ENCODE peak calls at places on chromosomes 12 and 14, in seven cellular contexts. C is K562, G is HL-60, K is transverse colon, S is suprapubic skin, X is stomach, Y is Panc1. J is an unnamed sample.

GRCh38 chr12:108332791-108333382 is 6.2 kb downstream of the CMKLR1 start:
- DNase-seq in C (peak; percentile 31), G (peak; percentile 12), K (peak; percentile 42), S (peak; percentile 10), X (no peak), Y (no peak), J (peak; percentile 81)

GRCh38 chr12:78167510-78167909 is 336.8 kb downstream of the NAV3 start:
- DNase-seq in C (no peak), G (no peak), K (no peak), S (no peak), X (no peak), Y (no peak), J (no peak)

GRCh38 chr12:84497819-84498218 is 414.8 kb downstream of the SLC6A15 start:
- DNase-seq in C (no peak), G (no peak), K (no peak), S (no peak), X (no peak), Y (no peak), J (no peak)

GRCh38 chr14:64217747-64218146 is 76.4 kb downstream of the ESR2 start:
- DNase-seq in C (no peak), G (no peak), K (no peak), S (no peak), X (no peak), Y (no peak), J (no peak)

GRCh38 chr14:64693766-64694165 is 10.5 kb upstream of the PLEKHG3 start:
- DNase-seq in C (no peak), G (no peak), K (no peak), S (peak; percentile 40), X (no peak), Y (no peak), J (no peak)

GRCh38 chr12:130591736-130592135 is 124.4 kb downstream of the RIMBP2 start:
- DNase-seq in C (no peak), G (no peak), K (no peak), S (no peak), X (no peak), Y (no peak), J (no peak)

GRCh38 chr14:70789361-70789760 is 20.0 kb downstream of the MAP3K9 start:
- DNase-seq in C (no peak), G (no peak), K (no peak), S (no peak), X (no peak), Y (no peak), J (no peak)

GRCh38 chr14:50260511-50260910 is 29.1 kb upstream of the SOS2 start:
- DNase-seq in C (peak; percentile 29), G (peak; percentile 29), K (no peak), S (no peak), X (no peak), Y (no peak), J (no peak)

GRCh38 chr12:21413369-21414277 is 23.8 kb upstream of the PYROXD1 start:
- DNase-seq in C (peak; percentile 81), G (no peak), K (no peak), S (no peak), X (no peak), Y (no peak), J (no peak)

GRCh38 chr12:108327621-108328371 is 11.3 kb downstream of the CMKLR1 start:
- DNase-seq in C (no peak), G (no peak), K (no peak), S (no peak), X (no peak), Y (no peak), J (peak; percentile 45)

GRCh38 chr14:29804481-29804880 is 123.2 kb downstream of the PRKD1 start:
- DNase-seq in C (no peak), G (no peak), K (no peak), S (no peak), X (no peak), Y (no peak), J (no peak)

GRCh38 chr12:77686760-77687159 is 143.9 kb upstream of the NAV3 start:
- DNase-seq in C (no peak), G (no peak), K (no peak), S (no peak), X (no peak), Y (no peak), J (no peak)

DNA sequence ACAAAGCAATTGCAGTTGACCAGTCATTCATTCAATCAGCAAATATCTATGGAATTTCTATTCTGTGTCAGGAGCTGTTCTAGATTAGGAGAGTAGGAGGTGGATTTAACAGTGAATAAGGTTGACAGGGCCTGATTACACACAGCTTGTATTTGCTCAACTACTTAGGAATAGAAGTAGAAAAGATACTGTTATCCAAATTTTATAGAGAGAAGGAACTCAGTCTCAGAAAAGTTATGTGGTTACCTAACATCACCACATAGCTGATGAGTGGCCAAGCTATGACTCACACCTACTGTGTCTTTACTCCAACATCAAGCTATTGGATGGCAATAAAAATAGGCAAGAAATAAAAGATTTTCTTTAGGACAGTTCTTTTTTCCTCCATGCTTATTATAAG is 374.8 kb downstream of the RMST start:
- DNase-seq in C (no peak), G (no peak), K (no peak), S (no peak), X (no peak), Y (no peak), J (no peak)
- H3K27ac ChIP-seq in C (no peak overlapping the region), G (no peak overlapping the region), K (no peak overlapping the region), S (no peak overlapping the region), X (no peak overlapping the region), Y (no peak overlapping the region), J (no peak overlapping the region)

DNA sequence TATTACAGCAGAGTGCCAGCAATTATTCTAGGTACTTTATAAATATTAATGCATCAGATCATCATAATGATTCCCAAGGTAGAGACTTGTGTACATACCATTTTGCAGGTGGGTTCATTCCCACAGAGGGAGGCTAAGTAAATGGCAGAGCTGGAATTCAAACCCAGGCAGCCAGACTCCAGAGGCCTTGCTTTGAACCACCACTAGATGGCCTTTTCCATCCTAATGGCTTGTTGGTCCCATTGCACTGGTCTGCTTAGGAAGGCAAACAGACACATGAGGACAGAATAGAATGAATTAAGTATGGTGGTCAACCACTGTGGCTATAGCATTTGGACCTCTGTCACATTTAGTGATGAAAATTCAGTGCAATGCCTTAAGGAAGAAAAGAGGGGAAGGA is 158.7 kb downstream of the METTL25 start:
- DNase-seq in C (peak; percentile 1), G (peak; percentile 12), K (no peak), S (no peak), X (no peak), Y (peak; percentile 12), J (no peak)
- TF ChIP-seq CTCF in C (no peak), G (peak; percentile 32), K (no peak), S (no peak), X (no peak), Y (peak; percentile 51), J (no peak)

GRCh38 chr14:59771577-59771976 is 99.0 kb downstream of the RTN1 start:
- DNase-seq in C (no peak), G (no peak), K (no peak), S (no peak), X (no peak), Y (no peak), J (no peak)

GRCh38 chr14:59769586-59769985 is 101.0 kb downstream of the RTN1 start:
- DNase-seq in C (no peak), G (no peak), K (no peak), S (no peak), X (no peak), Y (no peak), J (no peak)

GRCh38 chr14:59772252-59772651 is 98.3 kb downstream of the RTN1 start:
- DNase-seq in C (no peak), G (no peak), K (no peak), S (no peak), X (no peak), Y (no peak), J (no peak)

GRCh38 chr14:59768855-59769254 is 101.7 kb downstream of the RTN1 start:
- DNase-seq in C (no peak), G (no peak), K (no peak), S (no peak), X (no peak), Y (no peak), J (no peak)
- TF ChIP-seq POLR2AphosphoS5 in C (no peak), G (no peak), K (no peak), S (no peak), X (no peak), Y (no peak), J (no peak)

GRCh38 chr12:52059582-52060497 is 8.6 kb downstream of the NR4A1 start:
- DNase-seq in C (no peak), G (no peak), K (peak; percentile 35), S (no peak), X (no peak), Y (no peak), J (no peak)
- H3K27ac ChIP-seq in C (no peak overlapping the region), G (no peak overlapping the region), K (peak overlapping the region; percentile 51), S (peak overlapping the region; percentile 44), X (peak overlapping the region; percentile 39), Y (no peak overlapping the region), J (no peak overlapping the region)

GRCh38 chr14:32933623-32933942 is 5.1 kb upstream of the NPAS3 start:
- DNase-seq in C (no peak), G (no peak), K (no peak), S (no peak), X (no peak), Y (no peak), J (no peak)
- TF ChIP-seq CTCF in C (no peak), G (no peak), K (peak; percentile 31), S (no peak), X (no peak), Y (no peak), J (no peak)

GRCh38 chr14:55350461-55350860 is 61.2 kb downstream of the ATG14 start:
- DNase-seq in C (no peak), G (no peak), K (no peak), S (no peak), X (no peak), Y (no peak), J (no peak)

GRCh38 chr14:55347040-55347439 is 64.6 kb downstream of the ATG14 start:
- DNase-seq in C (no peak), G (no peak), K (peak; percentile 30), S (no peak), X (no peak), Y (no peak), J (no peak)

GRCh38 chr14:55351111-55351510 is 60.5 kb downstream of the ATG14 start:
- DNase-seq in C (no peak), G (no peak), K (no peak), S (no peak), X (no peak), Y (no peak), J (no peak)

GRCh38 chr14:55348766-55349453 is 62.7 kb downstream of the ATG14 start:
- DNase-seq in C (no peak), G (no peak), K (no peak), S (no peak), X (no peak), Y (no peak), J (no peak)

GRCh38 chr14:55349565-55349964 is 62.1 kb downstream of the ATG14 start:
- DNase-seq in C (no peak), G (no peak), K (peak; percentile 69), S (no peak), X (no peak), Y (no peak), J (no peak)
- TF ChIP-seq POLR2AphosphoS5 in C (no peak), G (no peak), K (no peak), S (no peak), X (no peak), Y (no peak), J (no peak)

DNA sequence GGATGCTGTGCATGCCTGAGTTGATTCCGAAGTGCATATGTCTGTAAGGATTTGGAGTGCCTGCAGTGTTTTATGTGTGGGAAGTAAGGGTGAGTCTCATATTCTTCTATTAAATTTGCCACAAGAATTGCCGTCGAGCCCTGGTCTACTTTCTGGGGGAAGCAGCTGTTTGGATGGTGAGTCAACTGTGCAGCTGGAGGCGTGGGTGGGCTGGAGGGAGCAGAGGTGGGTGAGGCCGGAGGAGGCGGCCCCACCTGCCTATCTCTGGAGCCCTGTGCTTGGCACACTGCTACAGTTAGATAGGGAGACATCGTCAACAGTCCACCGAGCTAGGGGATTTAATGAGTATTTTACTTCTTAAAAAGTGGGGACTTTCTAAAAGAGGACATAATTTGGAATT is 9.7 kb downstream of the GLRX5 start:
- DNase-seq in C (peak; percentile 83), G (no peak), K (no peak), S (no peak), X (no peak), Y (no peak), J (no peak)
- H3K27ac ChIP-seq in C (peak overlapping the region; percentile 70), G (no peak overlapping the region), K (no peak overlapping the region), S (no peak overlapping the region), X (no peak overlapping the region), Y (no peak overlapping the region), J (no peak overlapping the region)

J was measured in spleen.